ENCODE peak calls at places on chromosomes 16 and 17, in six cellular contexts. H is keratinocyte, S is colonic mucosa, U is neural progenitor cell, R is HCT116, D is fibroblast of lung. P is an unnamed sample.
A peak's percentile ranks its signal among the peaks of the same experiment; 100 is the strongest.

GRCh38 chr16:88642881-88643545 is 4.6 kb downstream of the IL17C start:
- DNase-seq in H (no peak), S (no peak), U (no peak), R (no peak), D (no peak), P (no peak)

GRCh38 chr17:2688351-2689342 is 22.9 kb downstream of the CLUH start:
- DNase-seq in H (no peak), S (peak; percentile 21), U (no peak), R (no peak), D (no peak), P (peak; percentile 70)

GRCh38 chr16:72244853-72245252 is 72.9 kb upstream of the PMFBP1 start:
- DNase-seq in H (no peak), S (no peak), U (no peak), R (no peak), D (no peak), P (no peak)

GRCh38 chr16:68375801-68376536 is 65.2 kb downstream of the PRMT7 start:
- DNase-seq in H (no peak), S (no peak), U (peak; percentile 75), R (no peak), D (no peak), P (no peak)

GRCh38 chr16:30641378-30641982 is 9.3 kb upstream of the PRR14 start:
- DNase-seq in H (no peak), S (no peak), U (no peak), R (no peak), D (no peak), P (no peak)

GRCh38 chr16:1772362-1772907 is at the start of gene EME2:
- DNase-seq in H (no peak), S (peak; percentile 59), U (peak; percentile 54), R (no peak), D (no peak), P (no peak)

GRCh38 chr17:2950846-2951245 is 112.6 kb downstream of the OR1D5 start:
- DNase-seq in H (no peak), S (no peak), U (no peak), R (no peak), D (no peak), P (peak; percentile 47)

GRCh38 chr17:12536472-12536871 is 129.2 kb upstream of the MYOCD start:
- DNase-seq in H (peak; percentile 5), S (no peak), U (no peak), R (no peak), D (peak; percentile 38), P (no peak)

GRCh38 chr17:58403312-58403711 is 14.0 kb downstream of the RNF43 start:
- DNase-seq in H (no peak), S (no peak), U (peak; percentile 49), R (no peak), D (no peak), P (peak; percentile 75)

GRCh38 chr16:57623251-57624043 is 5.0 kb upstream of the ADGRG1 start:
- DNase-seq in H (peak; percentile 79), S (peak; percentile 73), U (peak; percentile 46), R (peak; percentile 55), D (peak; percentile 38), P (peak; percentile 80)

GRCh38 chr16:80347900-80348299 is 192.9 kb upstream of the DYNLRB2 start:
- DNase-seq in H (no peak), S (no peak), U (no peak), R (no peak), D (peak; percentile 26), P (peak; percentile 29)

GRCh38 chr17:78929908-78930775 is 5.0 kb upstream of the TIMP2 start:
- DNase-seq in H (no peak), S (no peak), U (no peak), R (no peak), D (no peak), P (no peak)

GRCh38 chr16:3131755-3132377 is 3.0 kb upstream of the ZNF213 start:
- DNase-seq in H (no peak), S (peak; percentile 44), U (peak; percentile 78), R (no peak), D (peak; percentile 28), P (peak; percentile 90)

GRCh38 chr17:48718781-48719641 is 3.3 kb downstream of the PRAC1 start:
- DNase-seq in H (no peak), S (peak; percentile 46), U (peak; percentile 64), R (no peak), D (no peak), P (peak; percentile 90)

GRCh38 chr16:89300311-89300975 is 82.9 kb downstream of the ZNF778 start:
- DNase-seq in H (no peak), S (no peak), U (no peak), R (no peak), D (peak; percentile 95), P (no peak)

GRCh38 chr17:39209317-39210092 is 9.4 kb downstream of the RPL19 start:
- DNase-seq in H (no peak), S (peak; percentile 57), U (peak; percentile 57), R (no peak), D (peak; percentile 35), P (peak; percentile 86)

GRCh38 chr16:65782537-65783290 is 583.8 kb upstream of the CDH5 start:
- DNase-seq in H (peak; percentile 17), S (no peak), U (no peak), R (no peak), D (peak; percentile 55), P (no peak)

GRCh38 chr17:52378860-52379259 is 220.3 kb upstream of the CA10 start:
- DNase-seq in H (no peak), S (no peak), U (no peak), R (no peak), D (no peak), P (no peak)

GRCh38 chr16:53045554-53046250 is 7.0 kb downstream of the CHD9NB start:
- DNase-seq in H (no peak), S (peak; percentile 77), U (no peak), R (no peak), D (no peak), P (no peak)

GRCh38 chr17:10702574-10702973 is 5.2 kb downstream of the ADPRM start:
- DNase-seq in H (no peak), S (no peak), U (no peak), R (no peak), D (peak; percentile 74), P (no peak)

GRCh38 chr16:2275476-2276450 is 7.8 kb upstream of the RNPS1 start:
- DNase-seq in H (no peak), S (no peak), U (no peak), R (no peak), D (no peak), P (peak; percentile 35)

GRCh38 chr17:69820881-69821473 is 254.0 kb upstream of the KCNJ16 start:
- DNase-seq in H (no peak), S (no peak), U (no peak), R (no peak), D (no peak), P (no peak)

GRCh38 chr16:27677300-27677699 is 127.4 kb downstream of the KATNIP start:
- DNase-seq in H (no peak), S (no peak), U (no peak), R (no peak), D (peak; percentile 5), P (no peak)
- H3K9ac ChIP-seq in H (no peak overlapping the region), S (no peak overlapping the region), U (no peak overlapping the region), R (no peak overlapping the region), D (no peak overlapping the region), P (no peak overlapping the region)

DNA sequence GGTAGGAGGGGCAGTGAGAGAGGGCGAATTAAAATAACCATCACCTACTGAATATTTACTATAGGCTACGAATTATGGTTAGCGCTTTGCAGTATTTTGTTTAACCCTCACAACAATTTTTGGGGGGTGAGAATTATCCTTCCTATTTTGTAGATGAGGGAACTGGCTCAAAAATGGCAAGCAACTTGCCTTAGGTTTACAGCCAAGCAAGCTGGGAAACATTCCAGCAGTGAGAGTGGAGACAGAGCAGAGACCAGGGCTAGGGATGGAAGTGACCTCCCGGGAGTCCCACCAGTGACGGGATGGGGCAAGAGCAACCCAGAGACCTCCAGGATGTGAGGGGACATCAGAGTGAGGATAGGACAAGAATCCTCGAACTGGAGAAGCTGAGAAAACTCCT is 352 bp upstream of the VMO1 start:
- DNase-seq in H (no peak), S (no peak), U (no peak), R (no peak), D (no peak), P (no peak)
- H3K27me3 ChIP-seq in H (peaks cover 21% of the 10 kb centered on the region), S (peaks cover 5% of the 10 kb centered on the region), U (peaks cover 92% of the 10 kb centered on the region), R (no peaks in the 10 kb centered on the region), D (peaks cover 5% of the 10 kb centered on the region), P (peaks cover 81% of the 10 kb centered on the region)

GRCh38 chr16:16881771-16882170 is 502.8 kb downstream of the NPIPA7 start:
- DNase-seq in H (no peak), S (no peak), U (peak; percentile 27), R (no peak), D (no peak), P (no peak)
- TF ChIP-seq CTCF in H (no peak), S (no peak), U (peak; percentile 25), R (no peak), D (no peak), P (peak; percentile 29)

GRCh38 chr17:74754832-74755231 is 6.4 kb downstream of the NHERF1 start:
- DNase-seq in H (no peak), S (no peak), U (no peak), R (no peak), D (no peak), P (no peak)
- H3K9ac ChIP-seq in H (no peak overlapping the region), S (no peak overlapping the region), U (no peak overlapping the region), R (no peak overlapping the region), D (no peak overlapping the region), P (no peak overlapping the region)

GRCh38 chr16:84241778-84242177 is 2.0 kb upstream of the KCNG4 start:
- DNase-seq in H (no peak), S (no peak), U (no peak), R (no peak), D (no peak), P (no peak)
- H3K27me3 ChIP-seq in H (peaks cover 28% of the 10 kb centered on the region), S (no peaks in the 10 kb centered on the region), U (no peaks in the 10 kb centered on the region), R (peaks cover 28% of the 10 kb centered on the region), D (peaks cover 22% of the 10 kb centered on the region), P (no peaks in the 10 kb centered on the region)

GRCh38 chr16:73846292-73846849 is 450.2 kb upstream of the PSMD7 start:
- DNase-seq in H (no peak), S (no peak), U (peak; percentile 86), R (no peak), D (peak; percentile 18), P (peak; percentile 68)
- TF ChIP-seq CTCF in H (no peak), S (no peak), U (peak; percentile 50), R (peak; percentile 14), D (no peak), P (peak; percentile 65)

P was measured in endodermal cell.